ENCODE peak calls at places on chromosomes 16 and 17, in four cellular contexts. B is SK-N-SH, W is GM12891, I is HepG2. Z is an unnamed sample.

GRCh38 chr16:50313596-50314483 is 47.5 kb downstream of the ADCY7 start:
- DNase-seq in B (no peak), W (no peak), I (peak; percentile 95), Z (peak; percentile 21)

GRCh38 chr16:55853114-55853513 is 20.2 kb upstream of the CES1 start:
- DNase-seq in B (no peak), I (no peak), W (no peak), Z (no peak)

GRCh38 chr17:63492940-63493339 is 16.1 kb downstream of the ACE start:
- DNase-seq in I (no peak), W (no peak), B (no peak), Z (no peak)

GRCh38 chr17:62051053-62051452 is 14.0 kb downstream of the MED13 start:
- DNase-seq in I (peak; percentile 33), B (no peak), W (no peak), Z (no peak)

GRCh38 chr17:5249615-5250014 is 15.0 kb upstream of the SCIMP start:
- DNase-seq in W (peak; percentile 58), I (peak; percentile 71), B (peak; percentile 78), Z (no peak)

GRCh38 chr17:59641799-59642484 is 22.2 kb downstream of the CLTC start:
- DNase-seq in W (peak; percentile 19), B (no peak), I (no peak), Z (peak; percentile 17)

GRCh38 chr17:20925091-20925490 is 117.7 kb downstream of the USP22 start:
- DNase-seq in B (no peak), I (no peak), W (no peak), Z (no peak)

GRCh38 chr17:36501351-36501750 is 14.9 kb downstream of the ZNHIT3 start:
- DNase-seq in I (no peak), W (no peak), B (no peak), Z (no peak)

DNA sequence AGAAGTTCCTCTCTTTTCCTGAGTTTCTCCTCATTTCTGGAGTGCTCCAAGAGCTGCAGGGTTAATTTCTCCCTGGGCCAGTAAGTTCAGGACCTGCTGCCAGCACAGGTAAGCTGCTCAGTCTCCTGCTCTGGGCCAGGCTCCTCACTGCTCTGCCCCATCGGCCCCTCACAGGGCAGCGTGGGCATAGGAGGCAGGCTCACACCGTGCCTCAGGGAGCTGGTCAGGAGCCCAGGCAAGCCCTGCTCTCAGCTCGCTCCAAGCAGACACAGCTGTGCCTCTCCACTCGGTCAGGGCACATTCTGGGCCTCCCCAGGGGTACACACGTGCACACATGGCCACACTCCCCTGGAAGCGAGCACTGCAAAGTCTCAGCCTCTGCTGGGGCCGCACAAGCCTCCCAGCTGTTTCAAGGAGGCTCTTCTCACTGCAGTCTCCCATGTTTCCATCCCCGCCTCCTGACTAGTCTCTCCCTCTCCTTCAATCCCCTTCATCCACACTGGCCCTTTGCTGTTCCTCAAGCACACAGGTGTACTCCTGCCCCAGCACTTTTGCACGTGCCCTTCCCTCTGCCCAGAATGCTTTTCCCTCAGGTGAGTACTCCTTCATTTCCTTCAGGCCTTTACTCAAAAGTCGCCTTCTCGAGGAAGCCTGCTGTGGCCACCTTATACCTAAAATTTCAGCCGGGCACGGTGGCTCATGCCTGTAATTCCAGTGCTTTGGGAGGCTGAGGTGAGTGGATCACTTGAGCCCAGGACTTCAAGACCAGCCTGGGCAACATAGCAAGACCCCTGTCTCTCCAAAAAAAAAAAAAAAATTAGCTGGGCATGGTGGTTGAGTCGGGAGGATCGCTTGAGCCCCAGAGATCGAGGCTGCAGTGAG is 53.2 kb downstream of the AKAP1 start:
- DNase-seq in I (no peak), B (no peak), W (no peak), Z (no peak)
- TF ChIP-seq POLR2AphosphoS5 in I (no peak), B (no peak), W (no peak), Z (no peak)

DNA sequence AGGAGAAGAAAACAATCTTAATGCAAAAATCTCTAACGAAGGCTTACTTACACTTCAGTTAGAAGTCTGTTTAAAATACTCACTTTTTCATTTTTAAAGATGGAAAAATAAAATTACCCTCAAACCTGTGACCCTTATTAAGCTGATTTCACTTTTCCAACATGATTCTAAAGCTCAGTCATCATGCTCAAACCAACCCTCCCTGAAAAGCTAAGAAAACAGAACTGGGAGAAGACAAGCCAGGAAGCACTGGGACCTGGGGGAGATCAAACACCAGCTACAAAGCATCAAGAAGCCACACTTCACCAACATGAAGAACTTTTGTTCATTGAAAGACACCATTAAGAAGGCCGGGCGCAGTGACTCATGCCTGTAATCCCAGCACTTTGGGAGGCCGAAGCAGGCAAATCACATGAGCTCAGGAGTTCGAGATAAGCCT is 88.8 kb downstream of the LITAF start:
- DNase-seq in I (peak; percentile 75), B (no peak), W (no peak), Z (no peak)
- TF ChIP-seq TAF1 in I (no peak), B (no peak), W (no peak), Z (no peak)

GRCh38 chr17:32281011-32281451 is 15.4 kb downstream of the RHBDL3 start:
- DNase-seq in B (no peak), W (no peak), I (no peak), Z (no peak)
- TF ChIP-seq POLR2AphosphoS5 in B (no peak), W (no peak), I (no peak), Z (no peak)

GRCh38 chr16:27951752-27952151 is 111.8 kb downstream of the GSG1L start:
- DNase-seq in B (no peak), W (no peak), I (no peak), Z (no peak)
- TF ChIP-seq TAF1 in B (no peak), W (no peak), I (no peak), Z (no peak)

DNA sequence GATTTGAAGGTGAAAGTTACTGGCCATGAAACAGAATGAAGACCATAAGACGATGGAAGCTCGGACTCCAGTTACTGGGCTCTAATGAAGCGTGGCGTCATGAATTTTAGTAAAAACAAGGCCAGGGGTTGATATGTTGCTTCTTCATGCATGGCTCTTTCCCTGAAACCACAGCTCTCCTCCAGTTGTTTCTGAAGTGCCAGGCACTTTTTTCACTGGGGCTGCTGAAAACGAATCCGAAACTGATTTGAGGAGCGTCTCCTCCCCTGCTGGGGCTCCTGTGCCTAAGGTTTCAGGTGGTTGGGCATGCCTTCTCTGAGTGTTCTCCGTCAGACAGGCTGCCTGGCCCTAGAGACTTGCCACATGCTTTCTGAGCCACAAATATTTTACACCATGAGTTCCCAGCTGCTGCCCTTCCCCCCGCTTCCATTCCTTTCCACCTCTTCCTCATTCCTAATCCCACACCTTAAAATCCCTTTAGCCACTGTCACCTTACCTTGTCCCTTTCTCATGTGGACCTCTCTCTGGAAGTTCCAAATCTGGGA is 3.7 kb upstream of the MYL4 start:
- DNase-seq in B (no peak), W (no peak), I (no peak), Z (no peak)
- TF ChIP-seq POLR2AphosphoS5 in B (no peak), W (no peak), I (no peak), Z (no peak)

GRCh38 chr16:86756882-86757703 is 178.7 kb downstream of the FOXL1 start:
- DNase-seq in W (no peak), B (no peak), I (no peak), Z (no peak)
- TF ChIP-seq TAF1 in W (no peak), B (no peak), I (no peak), Z (no peak)

GRCh38 chr17:17303010-17303846 is at the start of gene NT5M:
- DNase-seq in W (peak; percentile 78), B (peak; percentile 95), I (peak; percentile 34), Z (peak; percentile 83)
- TF ChIP-seq POLR2AphosphoS5 in W (no peak), B (peak; percentile 63), I (peak; percentile 51), Z (no peak)